ENCODE peak calls at places on chromosomes 7 and 10, in eight cellular contexts. Q, Z, G, D, E, X, V and O are unnamed samples.
A peak's percentile ranks its signal among the peaks of the same experiment; 100 is the strongest.

GRCh38 chr10:26931223-26931622 is 70.5 kb upstream of the ABI1 start:
- DNase-seq in G (no peak), D (no peak), Q (no peak), V (no peak), E (no peak), Z (peak; percentile 10), X (no peak), O (no peak)

GRCh38 chr7:140212100-140212881 is 35.5 kb upstream of the KDM7A start:
- DNase-seq in D (no peak), Q (no peak), X (no peak), G (no peak), E (no peak), V (no peak), Z (no peak), O (no peak)

GRCh38 chr7:149161241-149161848 is 14.1 kb downstream of the ZNF398 start:
- DNase-seq in D (no peak), G (no peak), Q (peak; percentile 5), E (peak; percentile 52), Z (no peak), X (no peak), V (no peak), O (no peak)

GRCh38 chr7:99392659-99393362 is 15.6 kb downstream of the PDAP1 start:
- DNase-seq in Q (no peak), D (peak; percentile 68), E (no peak), Z (peak; percentile 51), V (no peak), X (peak; percentile 43), G (peak; percentile 62), O (peak; percentile 62)

GRCh38 chr10:133342942-133343341 is 4.2 kb upstream of the PRAP1 start:
- DNase-seq in G (no peak), Q (no peak), D (no peak), X (no peak), E (no peak), Z (no peak), V (no peak), O (no peak)

GRCh38 chr7:99733448-99733847 is 1.5 kb downstream of the CYP3A7 start:
- DNase-seq in E (no peak), V (no peak), D (peak; percentile 12), G (no peak), Q (no peak), Z (no peak), X (no peak), O (no peak)

GRCh38 chr7:27799212-27799611 is 59.2 kb downstream of the TAX1BP1 start:
- DNase-seq in E (no peak), G (no peak), X (no peak), V (no peak), D (no peak), Z (no peak), Q (no peak), O (no peak)

GRCh38 chr7:135708041-135708440 is 19.9 kb downstream of the SLC13A4 start:
- DNase-seq in D (no peak), X (no peak), V (no peak), Q (no peak), E (no peak), G (no peak), Z (no peak), O (no peak)

GRCh38 chr7:25669954-25670841 is 441.9 kb upstream of the NPVF start:
- DNase-seq in Q (no peak), V (no peak), Z (no peak), D (no peak), G (no peak), X (no peak), E (no peak), O (no peak)

GRCh38 chr7:149381245-149381644 is 79.6 kb downstream of the ZNF777 start:
- DNase-seq in X (no peak), D (no peak), E (no peak), Z (no peak), V (no peak), Q (no peak), G (no peak), O (no peak)

GRCh38 chr10:12381536-12382156 is 32.3 kb downstream of the CAMK1D start:
- DNase-seq in G (no peak), V (no peak), D (no peak), X (no peak), Z (no peak), E (no peak), Q (no peak), O (no peak)

GRCh38 chr10:72087969-72088878 is at the start of gene SPOCK2:
- DNase-seq in D (no peak), Z (peak; percentile 58), G (peak; percentile 39), E (no peak), V (no peak), X (peak; percentile 64), Q (no peak), O (peak; percentile 75)

GRCh38 chr7:42232275-42232674 is 4.7 kb downstream of the GLI3 start:
- DNase-seq in Q (peak; percentile 15), X (no peak), E (peak; percentile 64), G (no peak), V (no peak), D (no peak), Z (no peak), O (no peak)

GRCh38 chr10:132100556-132101349 is 35.0 kb downstream of the JAKMIP3 start:
- DNase-seq in Q (no peak), Z (no peak), G (no peak), V (no peak), D (no peak), X (no peak), E (no peak), O (no peak)

GRCh38 chr10:28774051-28774995 is 97.0 kb downstream of the BAMBI start:
- DNase-seq in D (no peak), X (no peak), Z (no peak), E (no peak), G (no peak), Q (no peak), V (no peak), O (no peak)

GRCh38 chr7:43318188-43318587 is 205.7 kb downstream of the HECW1 start:
- DNase-seq in E (no peak), Q (no peak), G (no peak), Z (no peak), V (no peak), D (no peak), X (no peak), O (no peak)

GRCh38 chr10:130479906-130480305 is 343.7 kb downstream of the GLRX3 start:
- DNase-seq in D (no peak), V (no peak), X (no peak), Z (no peak), G (no peak), Q (no peak), E (no peak), O (no peak)

GRCh38 chr10:77836299-77836820 is 90.2 kb downstream of the DLG5 start:
- DNase-seq in X (no peak), V (no peak), G (peak; percentile 17), E (peak; percentile 67), Z (no peak), Q (no peak), D (no peak), O (peak; percentile 53)

GRCh38 chr10:69446650-69447151 is 4.6 kb upstream of the TSPAN15 start:
- DNase-seq in G (no peak), V (peak; percentile 37), D (no peak), E (peak; percentile 91), Q (peak; percentile 89), Z (no peak), X (no peak), O (no peak)

GRCh38 chr7:18037609-18038008 is 10.0 kb upstream of the PRPS1L1 start:
- DNase-seq in V (no peak), X (no peak), D (no peak), E (no peak), Z (no peak), Q (no peak), G (no peak), O (no peak)

GRCh38 chr7:3493499-3493898 is 192.4 kb downstream of the SDK1 start:
- DNase-seq in G (no peak), X (no peak), E (no peak), D (no peak), V (peak; percentile 3), Q (peak; percentile 72), Z (no peak), O (no peak)

GRCh38 chr7:95649546-95649945 is 53.2 kb upstream of the PDK4 start:
- DNase-seq in Q (no peak), X (no peak), E (no peak), Z (no peak), D (no peak), G (no peak), V (no peak), O (no peak)

GRCh38 chr10:21180604-21181003 is 283.5 kb upstream of the NEBL start:
- DNase-seq in X (no peak), Q (no peak), D (no peak), G (no peak), E (no peak), V (no peak), Z (no peak), O (no peak)

GRCh38 chr7:28631995-28632394 is 219.7 kb downstream of the CREB5 start:
- DNase-seq in Z (no peak), E (no peak), X (no peak), G (no peak), D (no peak), Q (no peak), V (no peak), O (no peak)

GRCh38 chr7:38242814-38243213 is 30.6 kb downstream of the TARP start:
- DNase-seq in Q (no peak), Z (no peak), X (no peak), E (no peak), G (no peak), V (no peak), D (no peak), O (no peak)

GRCh38 chr7:41832936-41833335 is 130.0 kb upstream of the INHBA start:
- DNase-seq in Z (no peak), Q (no peak), E (no peak), G (no peak), D (peak; percentile 54), V (no peak), X (no peak), O (no peak)

GRCh38 chr7:40604601-40605438 is 470.0 kb downstream of the SUGCT start:
- DNase-seq in X (peak; percentile 42), Q (peak; percentile 6), E (no peak), V (peak; percentile 21), D (peak; percentile 30), G (no peak), Z (no peak), O (peak; percentile 2)

GRCh38 chr7:154744226-154744860 is 258.6 kb downstream of the PAXIP1 start:
- DNase-seq in E (no peak), V (no peak), D (no peak), X (peak; percentile 63), G (no peak), Q (no peak), Z (peak; percentile 8), O (peak; percentile 28)

GRCh38 chr10:4498763-4499251 is 327.2 kb upstream of the AKR1E2 start:
- DNase-seq in G (no peak), Q (peak; percentile 58), V (peak; percentile 75), E (peak; percentile 96), Z (no peak), X (no peak), D (no peak), O (no peak)

GRCh38 chr7:5225616-5226290 is 35.7 kb downstream of the WIPI2 start:
- DNase-seq in Z (no peak), V (no peak), X (no peak), Q (no peak), E (no peak), D (no peak), G (no peak), O (no peak)

GRCh38 chr10:113235505-113235904 is 285.5 kb downstream of the TCF7L2 start:
- DNase-seq in D (no peak), Q (no peak), E (no peak), Z (no peak), X (no peak), V (no peak), G (no peak), O (no peak)